ENCODE peak calls at places on chromosomes 4 and X, in six cellular contexts. V, N, F, I, S and K are unnamed samples.

GRCh38 chr4:89158884-89159503 is 47.7 kb downstream of the TIGD2 start:
- DNase-seq in V (peak; percentile 17), I (no peak), S (no peak), F (peak; percentile 38), N (peak; percentile 13), K (peak; percentile 47)

GRCh38 chr4:184053476-184053875 is 148.4 kb downstream of the STOX2 start:
- DNase-seq in F (no peak), N (no peak), S (no peak), V (no peak), I (no peak), K (no peak)

GRCh38 chr4:153532636-153533035 is 66.5 kb downstream of the TMEM131L start:
- DNase-seq in N (no peak), V (no peak), S (no peak), I (no peak), F (no peak), K (no peak)

GRCh38 chrX:15436220-15436619 is 52.0 kb upstream of the VEGFD start:
- DNase-seq in F (no peak), I (no peak), N (no peak), V (no peak), S (no peak), K (no peak)

GRCh38 chrX:107168259-107168658 is 38.0 kb downstream of the NUP62CL start:
- DNase-seq in N (no peak), V (no peak), S (no peak), F (no peak), I (no peak), K (no peak)

GRCh38 chr4:164012396-164013027 is 518.0 kb downstream of the TMA16 start:
- DNase-seq in I (peak; percentile 8), N (peak; percentile 58), S (no peak), F (peak; percentile 4), V (no peak), K (peak; percentile 10)

GRCh38 chr4:38109896-38110295 is 149.7 kb downstream of the PTTG2 start:
- DNase-seq in I (no peak), F (no peak), S (no peak), N (no peak), V (no peak), K (no peak)

GRCh38 chr4:67746797-67747495 is 7.2 kb downstream of the GNRHR start:
- DNase-seq in F (peak; percentile 44), S (no peak), I (no peak), N (no peak), V (no peak), K (peak; percentile 67)

GRCh38 chrX:51641421-51642021 is 22.8 kb upstream of the CENPVL3 start:
- DNase-seq in N (peak; percentile 26), F (peak; percentile 44), S (no peak), I (no peak), V (peak; percentile 10), K (peak; percentile 47)

GRCh38 chrX:68998716-68999115 is 166.5 kb downstream of the PJA1 start:
- DNase-seq in F (no peak), S (no peak), V (no peak), N (no peak), I (no peak), K (no peak)

GRCh38 chrX:40132751-40133150 is 35.0 kb upstream of the BCOR start:
- DNase-seq in F (peak; percentile 88), S (peak; percentile 51), V (no peak), I (no peak), N (no peak), K (no peak)

GRCh38 chrX:87702795-87703194 is 185.2 kb downstream of the KLHL4 start:
- DNase-seq in S (no peak), I (no peak), V (no peak), F (peak; percentile 7), N (no peak), K (no peak)

GRCh38 chr4:52241916-52242315 is 190.8 kb downstream of the SPATA18 start:
- DNase-seq in I (no peak), N (no peak), S (no peak), V (no peak), F (peak; percentile 6), K (no peak)

GRCh38 chrX:482702-483203 is 96.0 kb upstream of the PPP2R3B start:
- DNase-seq in S (no peak), N (no peak), I (no peak), V (no peak), F (no peak), K (no peak)

GRCh38 chr4:7335363-7336066 is 99.2 kb downstream of the PSAPL1 start:
- DNase-seq in S (peak; percentile 89), F (peak; percentile 27), N (peak; percentile 88), V (no peak), I (peak; percentile 72), K (peak; percentile 45)

GRCh38 chr4:106522839-106523238 is 154.3 kb upstream of the GIMD1 start:
- DNase-seq in F (peak; percentile 30), S (no peak), V (no peak), I (no peak), N (peak; percentile 11), K (no peak)

GRCh38 chrX:103464071-103464773 is 55.1 kb downstream of the RAB40A start:
- DNase-seq in I (peak; percentile 20), F (peak; percentile 59), V (peak; percentile 10), N (peak; percentile 22), S (no peak), K (peak; percentile 31)

GRCh38 chrX:24987731-24988130 is 28.0 kb downstream of the ARX start:
- DNase-seq in I (no peak), F (no peak), S (no peak), N (no peak), V (no peak), K (no peak)

GRCh38 chr4:105712766-105713165 is 4.2 kb downstream of the GSTCD start:
- DNase-seq in N (no peak), V (no peak), I (no peak), F (peak; percentile 8), S (no peak), K (no peak)